ENCODE peak calls at places on chromosome 3, in four cellular contexts. R, L, T and Y are unnamed samples.

GRCh38 chr3:100023150-100023549 is 91.2 kb downstream of the FILIP1L start:
- DNase-seq in R (peak; percentile 91), L (no peak), T (no peak), Y (no peak)

GRCh38 chr3:161559177-161559998 is 62.8 kb downstream of the OTOL1 start:
- DNase-seq in R (peak; percentile 45), L (peak; percentile 70), T (no peak), Y (no peak)

GRCh38 chr3:109059289-109059688 is 58.6 kb downstream of the MORC1 start:
- DNase-seq in R (no peak), L (no peak), T (no peak), Y (no peak)

GRCh38 chr3:45557471-45557870 is 37.1 kb upstream of the LIMD1 start:
- DNase-seq in R (no peak), L (no peak), T (no peak), Y (no peak)

GRCh38 chr3:70606018-70606417 is 293.6 kb upstream of the MDFIC2 start:
- DNase-seq in R (peak; percentile 23), L (no peak), T (no peak), Y (no peak)

GRCh38 chr3:185175370-185175987 is 22.6 kb upstream of the C3orf70 start:
- DNase-seq in R (no peak), L (peak; percentile 73), T (no peak), Y (peak; percentile 73)

GRCh38 chr3:14540821-14541385 is 761 bp upstream of the GRIP2 start:
- DNase-seq in R (no peak), L (no peak), T (no peak), Y (no peak)

GRCh38 chr3:126666002-126666401 is 11.1 kb upstream of the TXNRD3 start:
- DNase-seq in R (no peak), L (no peak), T (no peak), Y (no peak)

GRCh38 chr3:73719877-73720276 is 95.1 kb upstream of the PDZRN3 start:
- DNase-seq in R (peak; percentile 20), L (peak; percentile 10), T (no peak), Y (no peak)

GRCh38 chr3:65348596-65348995 is 660.8 kb upstream of the ADAMTS9 start:
- DNase-seq in R (peak; percentile 18), L (peak; percentile 19), T (no peak), Y (no peak)

GRCh38 chr3:166013073-166013679 is 176.0 kb upstream of the BCHE start:
- DNase-seq in R (peak; percentile 21), L (peak; percentile 58), T (no peak), Y (peak; percentile 33)

GRCh38 chr3:165522371-165522770 is 314.9 kb downstream of the BCHE start:
- DNase-seq in R (no peak), L (no peak), T (no peak), Y (no peak)

GRCh38 chr3:138862924-138863775 is 28.4 kb upstream of the PIK3CB start:
- DNase-seq in R (peak; percentile 71), L (peak; percentile 85), T (no peak), Y (no peak)

GRCh38 chr3:50183755-50184154 is 7.7 kb upstream of the GNAT1 start:
- DNase-seq in R (no peak), L (no peak), T (no peak), Y (no peak)

GRCh38 chr3:14832975-14833722 is 14.4 kb downstream of the FGD5 start:
- DNase-seq in R (no peak), L (no peak), T (no peak), Y (no peak)

GRCh38 chr3:185455860-185456259 is 43.0 kb downstream of the TMEM41A start:
- DNase-seq in R (no peak), L (no peak), T (no peak), Y (no peak)

GRCh38 chr3:195271116-195271858 is at the start of gene XXYLT1:
- DNase-seq in R (peak; percentile 68), L (peak; percentile 95), T (peak; percentile 82), Y (peak; percentile 97)

GRCh38 chr3:52372822-52373504 is 56.8 kb downstream of the DNAH1 start:
- DNase-seq in R (no peak), L (no peak), T (peak; percentile 78), Y (no peak)

GRCh38 chr3:58306662-58307286 is 454 bp downstream of the HTD2 start:
- DNase-seq in R (peak; percentile 26), L (peak; percentile 73), T (peak; percentile 18), Y (peak; percentile 24)

GRCh38 chr3:128861491-128861890 is 17.9 kb upstream of the ACAD9 start:
- DNase-seq in R (no peak), L (no peak), T (no peak), Y (no peak)
- H3K9me3 ChIP-seq in R (peaks cover 13% of the 10 kb centered on the region), L (no peaks in the 10 kb centered on the region), T (peaks cover 22% of the 10 kb centered on the region), Y (peaks cover 5% of the 10 kb centered on the region)

DNA sequence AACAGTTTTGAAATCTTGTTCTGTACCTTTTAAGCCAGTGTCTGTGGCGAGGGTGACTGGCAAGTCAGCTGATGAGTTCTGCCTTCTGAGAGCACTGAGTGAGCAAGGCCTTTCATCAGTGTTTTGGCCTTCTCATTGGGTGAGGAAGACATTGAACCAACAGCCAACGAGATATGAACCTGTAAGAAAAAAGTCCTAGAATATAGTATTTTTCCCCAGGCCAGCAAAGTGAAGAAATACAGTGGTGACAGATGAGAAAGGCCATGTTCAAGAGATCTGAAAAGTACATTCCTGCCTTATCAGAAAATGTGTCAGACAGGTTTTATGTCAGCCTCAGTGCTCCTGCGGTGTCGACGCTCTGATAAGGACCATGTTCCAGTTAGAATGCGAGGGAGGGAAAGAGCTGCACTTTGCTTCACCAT is 45.3 kb downstream of the TMEM39A start:
- DNase-seq in R (no peak), L (peak; percentile 60), T (no peak), Y (no peak)
- TF ChIP-seq CTCF in R (no peak), L (no peak), T (no peak), Y (no peak)

DNA sequence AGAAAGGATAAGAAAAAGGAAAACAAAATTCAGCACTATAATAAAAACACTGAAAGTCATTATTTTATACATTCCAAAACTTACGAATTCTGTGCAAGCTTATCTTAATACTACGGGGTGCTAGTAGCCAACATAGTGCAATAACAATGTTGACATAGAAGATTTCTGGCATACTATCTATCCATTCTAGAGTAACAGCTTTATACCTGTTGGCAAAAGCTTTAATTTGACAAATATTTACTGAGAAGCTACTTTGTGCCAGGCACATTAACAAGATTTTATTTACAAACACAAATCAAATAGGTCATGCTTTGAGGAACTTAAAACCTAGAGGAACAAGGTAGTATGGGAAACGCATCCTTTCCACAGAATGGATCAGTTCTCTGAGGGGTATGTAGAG is 1.1 kb downstream of the ACKR4 start:
- DNase-seq in R (no peak), L (no peak), T (no peak), Y (no peak)
- H3K4me3 ChIP-seq in R (no peak overlapping the region), L (no peak overlapping the region), T (no peak overlapping the region), Y (no peak overlapping the region)

GRCh38 chr3:210649-211048 is 14.1 kb downstream of the CHL1 start:
- DNase-seq in R (no peak), L (no peak), T (no peak), Y (no peak)
- H3K9me3 ChIP-seq in R (no peaks in the 10 kb centered on the region), L (no peaks in the 10 kb centered on the region), T (no peaks in the 10 kb centered on the region), Y (no peaks in the 10 kb centered on the region)

GRCh38 chr3:30085486-30085885 is 520.9 kb upstream of the TGFBR2 start:
- DNase-seq in R (no peak), L (no peak), T (no peak), Y (no peak)
- TF ChIP-seq CTCF in R (no peak), L (no peak), T (no peak), Y (no peak)

DNA sequence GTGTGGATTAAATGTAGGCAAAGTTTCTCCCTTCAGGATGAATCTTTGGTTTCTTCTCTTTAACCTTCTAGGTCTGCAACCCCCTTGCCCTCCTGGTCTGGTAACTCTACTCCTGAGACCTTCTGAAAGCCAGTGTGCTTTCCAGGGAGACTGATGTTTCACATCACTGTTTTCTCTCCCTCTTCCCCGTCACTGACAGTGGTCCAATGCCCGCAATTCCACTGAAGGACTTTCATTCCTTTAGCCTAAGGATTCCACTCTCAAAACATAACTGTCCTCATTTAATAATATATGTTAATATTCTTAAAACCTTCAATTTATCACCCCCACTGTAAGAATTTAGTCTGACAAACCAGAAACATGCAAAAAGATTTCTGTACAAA is 101.5 kb upstream of the CPNE4 start:
- DNase-seq in R (no peak), L (no peak), T (no peak), Y (no peak)
- H3K4me3 ChIP-seq in R (peak overlapping the region; percentile 45), L (no peak overlapping the region), T (no peak overlapping the region), Y (no peak overlapping the region)

DNA sequence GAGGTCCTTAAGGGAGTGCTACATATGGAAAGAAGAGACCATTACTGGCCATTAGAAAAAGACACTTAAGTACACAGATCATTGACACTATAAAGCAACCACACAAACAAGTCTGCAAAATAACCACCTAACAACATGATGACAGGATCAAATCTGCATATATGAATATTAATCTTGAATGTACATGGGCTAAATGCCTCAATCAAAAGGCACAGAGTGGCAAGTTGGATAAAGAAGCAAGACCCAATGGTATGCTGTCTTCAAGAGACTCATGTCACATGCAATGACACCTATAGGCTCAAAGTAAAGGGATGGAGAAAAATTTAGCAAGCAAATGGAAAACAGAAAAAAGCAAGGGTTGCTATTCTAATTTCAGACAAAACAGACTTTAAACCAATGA is 28.4 kb upstream of the CCNL1 start:
- DNase-seq in R (no peak), L (no peak), T (no peak), Y (no peak)
- H3K9me3 ChIP-seq in R (peaks cover 14% of the 10 kb centered on the region), L (peaks cover 13% of the 10 kb centered on the region), T (peaks cover 6% of the 10 kb centered on the region), Y (no peaks in the 10 kb centered on the region)

GRCh38 chr3:40240921-40241320 is 68.6 kb upstream of the EIF1B start:
- DNase-seq in R (no peak), L (no peak), T (no peak), Y (no peak)

GRCh38 chr3:40243056-40243455 is 66.5 kb upstream of the EIF1B start:
- DNase-seq in R (no peak), L (no peak), T (no peak), Y (no peak)

GRCh38 chr3:40242638-40243037 is 66.9 kb upstream of the EIF1B start:
- DNase-seq in R (no peak), L (no peak), T (no peak), Y (no peak)

GRCh38 chr3:40237159-40237558 is 72.3 kb upstream of the EIF1B start:
- DNase-seq in R (no peak), L (no peak), T (no peak), Y (no peak)

DNA sequence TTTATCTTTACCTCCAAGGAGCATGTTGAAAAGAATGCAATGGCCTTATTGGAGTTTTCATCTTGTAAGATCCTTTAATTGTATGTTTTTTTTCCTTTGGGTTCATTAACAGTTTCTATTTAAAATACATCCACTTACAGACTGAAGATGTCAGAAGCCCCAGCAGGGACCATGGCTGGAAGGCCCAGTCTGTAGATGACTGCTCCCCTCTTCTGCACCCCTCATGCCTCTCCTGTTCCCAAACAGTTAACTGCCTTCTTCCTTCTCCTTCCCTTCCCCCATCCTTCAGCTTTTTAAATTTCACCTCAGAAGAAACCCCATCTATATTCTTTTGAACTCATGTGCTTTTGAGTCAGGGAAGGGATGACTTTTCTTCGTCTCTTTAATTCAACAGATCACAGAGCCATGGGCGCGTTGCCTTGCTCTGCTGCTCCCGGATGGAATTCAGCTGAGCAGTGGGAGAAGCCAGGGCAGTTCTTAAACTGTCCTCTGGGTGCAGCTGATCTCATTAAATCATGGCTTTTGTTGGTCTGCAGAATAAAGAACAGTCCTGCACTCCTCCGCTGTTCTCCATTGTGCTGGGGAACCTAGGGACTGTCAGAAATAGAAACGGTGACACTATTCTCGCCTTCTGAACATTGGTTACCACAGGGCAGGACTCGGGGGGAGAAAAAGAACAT is 71.5 kb upstream of the EIF1B start:
- DNase-seq in R (no peak), L (peak; percentile 26), T (no peak), Y (no peak)
- TF ChIP-seq CTCF in R (no peak), L (peak; percentile 12), T (no peak), Y (no peak)